ENCODE peak calls at places on chromosomes 2 and 18, in five cellular contexts. I, U, L, B and T are unnamed samples.

GRCh38 chr2:234841321-234842015 is 110.3 kb upstream of the SH3BP4 start:
- DNase-seq in U (no peak), I (no peak), B (no peak), L (no peak), T (no peak)

GRCh38 chr2:355773-356172 is 67.9 kb upstream of the ALKAL2 start:
- DNase-seq in B (no peak), U (no peak), L (no peak), I (no peak), T (no peak)

GRCh38 chr2:11827547-11827946 is 81.1 kb downstream of the LPIN1 start:
- DNase-seq in I (no peak), B (no peak), U (no peak), L (no peak), T (no peak)

GRCh38 chr2:6883448-6884122 is 6.0 kb downstream of the RSAD2 start:
- DNase-seq in U (no peak), I (no peak), L (no peak), B (no peak), T (no peak)

GRCh38 chr18:9941660-9942059 is 27.8 kb downstream of the VAPA start:
- DNase-seq in B (no peak), U (no peak), L (no peak), I (no peak), T (no peak)

GRCh38 chr2:237498341-237498740 is 11.3 kb downstream of the MLPH start:
- DNase-seq in L (no peak), B (no peak), I (no peak), U (no peak), T (no peak)

GRCh38 chr2:27408601-27409320 is 630 bp downstream of the PPM1G start:
- DNase-seq in L (no peak), U (peak), I (no peak), B (no peak), T (no peak)

GRCh38 chr2:112175958-112176573 is 37.9 kb downstream of the FBLN7 start:
- DNase-seq in L (no peak), I (no peak), B (no peak), U (no peak), T (no peak)

GRCh38 chr18:61948196-61948800 is 55.5 kb upstream of the RNF152 start:
- DNase-seq in L (no peak), U (no peak), I (no peak), B (no peak), T (no peak)

GRCh38 chr2:20635096-20635475 is 15.8 kb downstream of the HS1BP3 start:
- DNase-seq in U (no peak), I (no peak), B (no peak), L (no peak), T (peak)

GRCh38 chr2:234643407-234643806 is 146.5 kb upstream of the ARL4C start:
- DNase-seq in L (no peak), B (no peak), U (no peak), I (no peak), T (no peak)